ENCODE peak calls at places on chromosomes 16 and 17, in four cellular contexts. N is K562, Y is H1, F is HepG2. O is an unnamed sample.
A peak's percentile ranks its signal among the peaks of the same experiment; 100 is the strongest.

GRCh38 chr16:76237471-76237870 is 39.7 kb upstream of the CNTNAP4 start:
- DNase-seq in N (no peak), Y (no peak), F (no peak), O (no peak)

GRCh38 chr16:77657016-77657415 is 65.3 kb upstream of the NUDT7 start:
- DNase-seq in N (peak; percentile 80), Y (peak; percentile 47), F (peak; percentile 20), O (peak; percentile 10)

GRCh38 chr17:42809250-42809649 is 10.6 kb downstream of the CNTD1 start:
- DNase-seq in N (no peak), Y (no peak), F (no peak), O (no peak)

GRCh38 chr16:53745753-53746258 is 41.9 kb downstream of the FTO start:
- DNase-seq in N (peak; percentile 17), Y (no peak), F (no peak), O (peak; percentile 59)

GRCh38 chr17:63450551-63450950 is 4.4 kb upstream of the CYB561 start:
- DNase-seq in N (no peak), Y (no peak), F (no peak), O (no peak)

GRCh38 chr16:83826146-83826913 is 18.6 kb downstream of the HSBP1 start:
- DNase-seq in N (peak; percentile 89), Y (peak; percentile 97), F (peak; percentile 52), O (peak; percentile 64)

GRCh38 chr16:29745126-29745852 is 501 bp downstream of the C16orf54 start:
- DNase-seq in N (no peak), Y (no peak), F (no peak), O (no peak)

GRCh38 chr16:8380311-8380710 is 210.0 kb downstream of the TMEM114 start:
- DNase-seq in N (no peak), Y (no peak), F (no peak), O (no peak)

GRCh38 chr16:10494343-10495030 is 85.9 kb downstream of the EMP2 start:
- DNase-seq in N (no peak), Y (no peak), F (no peak), O (no peak)

GRCh38 chr17:8557176-8557806 is 73.2 kb downstream of the MYH10 start:
- DNase-seq in N (no peak), Y (no peak), F (no peak), O (no peak)

GRCh38 chr17:2034806-2035548 is 5.0 kb downstream of the DPH1 start:
- DNase-seq in N (no peak), Y (no peak), F (no peak), O (no peak)

GRCh38 chr17:39717660-39718059 is 12.7 kb downstream of the MIEN1 start:
- DNase-seq in N (no peak), Y (no peak), F (no peak), O (no peak)

GRCh38 chr17:59558953-59559352 is 6.5 kb upstream of the DHX40 start:
- DNase-seq in N (no peak), Y (no peak), F (peak; percentile 17), O (no peak)

GRCh38 chr17:82232322-82232785 is 3.5 kb downstream of the SLC16A3 start:
- DNase-seq in N (no peak), Y (no peak), F (no peak), O (no peak)

GRCh38 chr17:83199500-83200201 is 120.2 kb downstream of the METRNL start:
- DNase-seq in N (no peak), Y (no peak), F (no peak), O (no peak)

GRCh38 chr16:67897231-67897630 is 4.2 kb downstream of the PSKH1 start:
- DNase-seq in N (no peak), Y (no peak), F (no peak), O (no peak)

GRCh38 chr17:16474012-16474725 is 17.8 kb downstream of the LRRC75A start:
- DNase-seq in N (no peak), Y (no peak), F (no peak), O (no peak)

GRCh38 chr16:81700071-81700779 is 78.9 kb upstream of the PLCG2 start:
- DNase-seq in N (no peak), Y (no peak), F (no peak), O (no peak)

GRCh38 chr16:80671281-80671849 is 130.6 kb downstream of the DYNLRB2 start:
- DNase-seq in N (no peak), Y (no peak), F (no peak), O (no peak)

GRCh38 chr17:79645022-79645776 is 34.3 kb upstream of the RBFOX3 start:
- DNase-seq in N (no peak), Y (peak; percentile 28), F (no peak), O (no peak)

GRCh38 chr17:7478276-7479138 is 924 bp downstream of the ZBTB4 start:
- DNase-seq in N (peak; percentile 67), Y (peak; percentile 69), F (no peak), O (no peak)

GRCh38 chr17:75995385-75995925 is 5.2 kb upstream of the CDK3 start:
- DNase-seq in N (no peak), Y (no peak), F (peak; percentile 62), O (no peak)

GRCh38 chr17:65185686-65186382 is 48.7 kb downstream of the RGS9 start:
- DNase-seq in N (no peak), Y (peak; percentile 50), F (no peak), O (no peak)

GRCh38 chr16:22255335-22255734 is 41.9 kb upstream of the POLR3E start:
- DNase-seq in N (peak; percentile 66), Y (no peak), F (no peak), O (no peak)

GRCh38 chr16:15854906-15855703 is 1.7 kb downstream of the MYH11 start:
- DNase-seq in N (no peak), Y (no peak), F (no peak), O (no peak)

GRCh38 chr16:29007865-29008593 is 23.2 kb downstream of the LAT start:
- DNase-seq in N (peak; percentile 47), Y (no peak), F (no peak), O (no peak)

GRCh38 chr17:28256370-28256769 is 62.6 kb upstream of the TMEM97 start:
- DNase-seq in N (no peak), Y (no peak), F (no peak), O (no peak)

GRCh38 chr16:69865701-69866100 is 85.4 kb upstream of the CLEC18A start:
- DNase-seq in N (peak; percentile 53), Y (no peak), F (peak; percentile 24), O (no peak)

GRCh38 chr16:70768205-70768580 is 32.8 kb downstream of the VAC14 start:
- DNase-seq in N (no peak), Y (no peak), F (no peak), O (no peak)

GRCh38 chr16:58249780-58250478 is 44.9 kb downstream of the PRSS54 start:
- DNase-seq in N (peak; percentile 95), Y (peak; percentile 95), F (peak; percentile 63), O (peak; percentile 63)

GRCh38 chr16:62254847-62255246 is 218.6 kb upstream of the CDH8 start:
- DNase-seq in N (no peak), Y (no peak), F (no peak), O (no peak)

GRCh38 chr17:37025241-37025640 is 76.5 kb downstream of the AATF start:
- DNase-seq in N (no peak), Y (no peak), F (no peak), O (no peak)

GRCh38 chr16:30092373-30093010 is 768 bp upstream of the TBX6 start:
- DNase-seq in N (peak; percentile 76), Y (peak; percentile 92), F (peak; percentile 92), O (peak; percentile 56)

GRCh38 chr17:50328926-50329325 is 17.0 kb upstream of the XYLT2 start:
- DNase-seq in N (no peak), Y (no peak), F (no peak), O (no peak)

GRCh38 chr16:79165541-79165940 is 435.0 kb downstream of the MAF start:
- DNase-seq in N (no peak), Y (no peak), F (no peak), O (no peak)

GRCh38 chr17:7806592-7806991 is 27.4 kb upstream of the KDM6B start:
- DNase-seq in N (no peak), Y (no peak), F (no peak), O (no peak)

GRCh38 chr17:83155128-83156081 is 76.0 kb downstream of the METRNL start:
- DNase-seq in N (no peak), Y (no peak), F (no peak), O (no peak)

DNA sequence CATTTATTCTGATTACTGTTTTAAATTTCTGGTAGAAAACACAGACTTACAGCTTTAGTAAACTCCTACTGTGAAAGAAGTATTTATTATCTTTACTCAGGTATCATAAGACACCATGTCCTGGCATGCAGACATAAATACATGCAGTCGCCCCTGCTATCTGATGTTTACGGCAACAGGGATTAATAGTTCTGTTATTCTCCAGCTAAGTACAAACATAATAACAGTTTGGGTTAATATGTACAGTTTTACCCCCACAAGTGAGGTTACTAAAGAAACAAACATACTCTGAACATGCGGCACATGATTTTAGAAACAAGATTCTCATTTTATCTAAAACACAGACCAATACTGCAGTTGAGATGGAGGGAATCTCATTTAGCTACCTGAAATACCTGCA is 170.8 kb downstream of the ABCA8 start:
- DNase-seq in N (no peak), Y (no peak), F (no peak), O (no peak)
- TF ChIP-seq FOSL1 in N (no peak), Y (no peak), F (no peak), O (no peak)

GRCh38 chr16:3935921-3936320 is 55.4 kb upstream of the CREBBP start:
- DNase-seq in N (no peak), Y (no peak), F (no peak), O (no peak)

GRCh38 chr16:3938471-3938842 is 57.9 kb upstream of the CREBBP start:
- DNase-seq in N (no peak), Y (no peak), F (no peak), O (no peak)

GRCh38 chr16:3937066-3937875 is 56.8 kb upstream of the CREBBP start:
- DNase-seq in N (no peak), Y (no peak), F (no peak), O (no peak)

GRCh38 chr16:3938843-3939624 is 58.5 kb upstream of the CREBBP start:
- DNase-seq in N (peak; percentile 86), Y (peak; percentile 94), F (peak; percentile 66), O (no peak)

DNA sequence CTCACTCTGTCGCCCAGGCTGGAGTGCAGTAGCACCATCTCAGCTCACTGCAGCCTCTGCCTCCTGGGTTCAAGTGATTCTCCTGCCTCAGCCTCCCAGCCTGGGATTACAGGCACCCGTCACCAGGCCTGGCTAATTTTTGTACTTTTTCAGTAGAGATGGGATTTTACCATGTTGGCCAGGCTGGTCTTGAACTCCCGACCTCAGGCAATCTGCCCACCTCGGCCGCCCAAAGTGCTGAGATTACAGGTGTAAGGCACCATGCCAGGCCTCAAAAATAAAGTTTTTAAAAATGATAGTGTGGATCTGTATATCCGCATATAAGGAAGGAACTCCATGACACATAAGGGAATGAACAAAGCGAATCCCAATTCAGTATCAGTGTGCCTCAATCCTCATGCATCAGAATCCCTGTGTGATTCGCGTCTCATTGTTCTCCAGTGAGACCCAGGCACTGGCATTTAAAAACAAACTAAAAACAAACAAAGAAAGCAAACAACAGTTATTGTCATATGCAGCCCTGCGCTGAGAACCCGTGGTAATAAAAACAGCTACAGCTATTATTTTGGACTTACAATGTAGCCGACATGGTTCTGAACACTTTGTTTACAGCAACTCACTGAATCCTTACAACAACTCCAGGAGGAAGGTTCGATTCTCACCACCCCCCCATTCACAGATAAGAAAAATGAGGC is 54.1 kb upstream of the CREBBP start:
- DNase-seq in N (no peak), Y (no peak), F (no peak), O (no peak)
- TF ChIP-seq SP1 in N (no peak), Y (no peak), F (no peak), O (no peak)

GRCh38 chr17:13353590-13353989 is 248.1 kb downstream of the HS3ST3A1 start:
- DNase-seq in N (no peak), Y (no peak), F (no peak), O (no peak)
- TF ChIP-seq FOSL1 in N (no peak), Y (no peak), F (no peak), O (no peak)

GRCh38 chr16:89620406-89620841 is 7.0 kb downstream of the DPEP1 start:
- DNase-seq in N (no peak), Y (no peak), F (no peak), O (no peak)
- TF ChIP-seq SP1 in N (no peak), Y (no peak), F (no peak), O (no peak)